ENCODE peak calls at places on chromosomes 1 and 21, in five cellular contexts. X, F, T, I and A are unnamed samples.

GRCh38 chr1:184509105-184509504 is 122.3 kb downstream of the C1orf21 start:
- DNase-seq in I (no peak), F (no peak), T (no peak), X (no peak), A (no peak)

GRCh38 chr1:29122662-29122986 is 1.1 kb downstream of the TMEM200B start:
- DNase-seq in T (no peak), I (no peak), F (peak), X (peak), A (peak)

GRCh38 chr1:8394456-8395321 is 76.8 kb downstream of the SLC45A1 start:
- DNase-seq in I (no peak), X (peak), T (no peak), F (peak), A (no peak)

GRCh38 chr1:228014235-228014930 is 7.6 kb downstream of the WNT3A start:
- DNase-seq in X (no peak), I (no peak), F (no peak), T (no peak), A (peak)

GRCh38 chr1:216932424-216932823 is 209.2 kb upstream of the ESRRG start:
- DNase-seq in F (no peak), I (no peak), T (no peak), X (no peak), A (no peak)

GRCh38 chr1:44049839-44050238 is 18.6 kb upstream of the SLC6A9 start:
- DNase-seq in T (no peak), I (no peak), X (no peak), F (peak), A (no peak)

GRCh38 chr1:147515046-147515869 is 26.0 kb upstream of the BCL9 start:
- DNase-seq in X (peak), I (no peak), F (peak), T (peak), A (no peak)

GRCh38 chr1:150683914-150684313 is 13.0 kb downstream of the GOLPH3L start:
- DNase-seq in T (peak), I (no peak), X (no peak), F (no peak), A (no peak)

GRCh38 chr1:226662704-226663326 is 76.3 kb downstream of the ITPKB start:
- DNase-seq in T (no peak), I (peak), X (peak), F (peak), A (peak)

GRCh38 chr1:54220004-54220811 is 20.2 kb downstream of the MRPL37 start:
- DNase-seq in T (no peak), F (no peak), I (no peak), X (no peak), A (peak)

GRCh38 chr1:174448964-174449363 is 1.2 kb downstream of the GPR52 start:
- DNase-seq in I (no peak), F (no peak), T (no peak), X (no peak), A (no peak)

GRCh38 chr21:33132054-33132453 is 62.1 kb downstream of the OLIG1 start:
- DNase-seq in X (no peak), I (no peak), F (no peak), T (no peak), A (no peak)

GRCh38 chr21:40689816-40690215 is 157.1 kb downstream of the DSCAM start:
- DNase-seq in X (peak), T (no peak), I (no peak), F (no peak), A (no peak)

GRCh38 chr1:44031051-44031899 is at the start of gene SLC6A9:
- DNase-seq in T (no peak), X (peak), I (no peak), F (peak), A (peak)

GRCh38 chr1:58611986-58612385 is 34.9 kb upstream of the TACSTD2 start:
- DNase-seq in X (no peak), I (no peak), F (no peak), T (no peak), A (no peak)

GRCh38 chr1:67889940-67890567 is 56.8 kb upstream of the GNG12 start:
- DNase-seq in I (no peak), F (peak), X (peak), T (no peak), A (no peak)

GRCh38 chr1:13583592-13583963 is at the start of gene PDPN:
- DNase-seq in T (no peak), X (no peak), I (no peak), F (no peak), A (peak)

GRCh38 chr21:19535356-19535755 is 1131.8 kb upstream of the TMPRSS15 start:
- DNase-seq in T (no peak), I (no peak), F (no peak), X (no peak), A (no peak)

GRCh38 chr1:208510192-208510952 is 266.2 kb upstream of the PLXNA2 start:
- DNase-seq in X (no peak), I (no peak), F (peak), T (no peak), A (no peak)

GRCh38 chr1:158122823-158123390 is 57.8 kb upstream of the CD1D start:
- DNase-seq in X (peak), F (no peak), I (no peak), T (no peak), A (no peak)

GRCh38 chr1:116338400-116338799 is 34.6 kb upstream of the ATP1A1 start:
- DNase-seq in X (no peak), I (no peak), F (no peak), T (no peak), A (no peak)

GRCh38 chr1:241482761-241483250 is 36.7 kb downstream of the FH start:
- DNase-seq in F (peak), T (no peak), I (no peak), X (peak), A (no peak)

GRCh38 chr1:226082959-226083302 is 20.4 kb downstream of the H3-3A start:
- DNase-seq in T (no peak), F (peak), X (no peak), I (no peak), A (peak)

GRCh38 chr21:44265734-44266270 is 4.1 kb upstream of the DNMT3L start:
- DNase-seq in F (no peak), X (no peak), T (no peak), I (no peak), A (no peak)

GRCh38 chr1:33087677-33088076 is 6.7 kb downstream of the AZIN2 start:
- DNase-seq in F (no peak), T (no peak), I (no peak), X (no peak), A (no peak)

GRCh38 chr1:245079021-245079609 is 75.7 kb upstream of the KIF26B start:
- DNase-seq in T (no peak), F (peak), X (no peak), I (no peak), A (no peak)

GRCh38 chr1:63277195-63278192 is 44.9 kb upstream of the FOXD3 start:
- DNase-seq in X (no peak), I (no peak), T (no peak), F (no peak), A (no peak)

GRCh38 chr1:240555524-240555923 is 56.4 kb downstream of the GREM2 start:
- DNase-seq in F (no peak), X (no peak), I (no peak), T (no peak), A (no peak)

GRCh38 chr1:201745023-201745422 is 83.9 kb upstream of the IPO9 start:
- DNase-seq in F (peak), I (no peak), T (no peak), X (no peak), A (no peak)

GRCh38 chr21:14453339-14453738 is 70.4 kb upstream of the HSPA13 start:
- DNase-seq in F (no peak), X (no peak), I (peak), T (no peak), A (no peak)

GRCh38 chr1:94551449-94551848 is 9.9 kb upstream of the F3 start:
- DNase-seq in I (no peak), T (no peak), X (no peak), F (no peak), A (no peak)

GRCh38 chr21:41623945-41624344 is 116.0 kb upstream of the TMPRSS2 start:
- DNase-seq in T (no peak), F (no peak), X (no peak), I (no peak), A (no peak)

GRCh38 chr1:161164901-161165620 is 1.2 kb upstream of the PPOX start:
- DNase-seq in I (no peak), T (no peak), X (no peak), F (no peak), A (no peak)

GRCh38 chr1:209109001-209109785 is 474.3 kb upstream of the CAMK1G start:
- DNase-seq in I (no peak), F (no peak), X (no peak), T (no peak), A (no peak)

GRCh38 chr1:115837762-115838421 is 3.0 kb downstream of the NHLH2 start:
- DNase-seq in T (no peak), F (no peak), I (no peak), X (no peak), A (no peak)

GRCh38 chr1:54456921-54457529 is 50.8 kb upstream of the SSBP3 start:
- DNase-seq in T (no peak), I (no peak), X (no peak), F (no peak), A (peak)

GRCh38 chr1:79777481-79778219 is 771.1 kb upstream of the ADGRL4 start:
- DNase-seq in F (no peak), I (peak), X (no peak), T (no peak), A (no peak)

GRCh38 chr1:1858382-1859086 is 32.4 kb downstream of the GNB1 start:
- DNase-seq in X (no peak), I (no peak), T (no peak), F (peak), A (peak)

GRCh38 chr1:216562383-216562782 is 139.1 kb upstream of the USH2A start:
- DNase-seq in F (peak), X (no peak), I (no peak), T (no peak), A (no peak)